ENCODE peak calls at places on chromosomes 1 and 21, in nine cellular contexts. One of them, this sample, is unnamed.
A peak's percentile ranks its signal among the peaks of the same experiment; 100 is the strongest.

GRCh38 chr1:154955039-154955717 is 721 bp downstream of the PBXIP1 start:
- DNase-seq in MM.1S: peak; percentile 100
- DNase-seq in colonic mucosa: peak; percentile 63
- DNase-seq in HFF-Myc: no peak
- DNase-seq in fibroblast of pulmonary artery: peak; percentile 88
- DNase-seq in PC-3: no peak
- DNase-seq in fibroblast of lung: peak; percentile 68
- DNase-seq in nephron progenitor cell: peak; percentile 50
- DNase-seq in neural crest cell: no peak
- DNase-seq in this sample: no peak

GRCh38 chr1:243982451-243983018 is 68.5 kb upstream of the ZBTB18 start:
- DNase-seq in MM.1S: no peak
- DNase-seq in colonic mucosa: no peak
- DNase-seq in HFF-Myc: no peak
- DNase-seq in fibroblast of pulmonary artery: peak; percentile 6
- DNase-seq in PC-3: no peak
- DNase-seq in fibroblast of lung: no peak
- DNase-seq in nephron progenitor cell: no peak
- DNase-seq in neural crest cell: no peak
- DNase-seq in this sample: no peak

GRCh38 chr1:35590476-35591040 is 17.4 kb downstream of the TFAP2E start:
- DNase-seq in MM.1S: no peak
- DNase-seq in colonic mucosa: no peak
- DNase-seq in HFF-Myc: no peak
- DNase-seq in fibroblast of pulmonary artery: no peak
- DNase-seq in PC-3: no peak
- DNase-seq in fibroblast of lung: no peak
- DNase-seq in nephron progenitor cell: no peak
- DNase-seq in neural crest cell: no peak
- DNase-seq in this sample: no peak

GRCh38 chr1:23551849-23552248 is 7.5 kb downstream of the ID3 start:
- DNase-seq in MM.1S: no peak
- DNase-seq in colonic mucosa: no peak
- DNase-seq in HFF-Myc: no peak
- DNase-seq in fibroblast of pulmonary artery: no peak
- DNase-seq in PC-3: no peak
- DNase-seq in fibroblast of lung: no peak
- DNase-seq in nephron progenitor cell: no peak
- DNase-seq in neural crest cell: no peak
- DNase-seq in this sample: no peak

GRCh38 chr1:154866995-154867795 is 2.9 kb downstream of the KCNN3 start:
- DNase-seq in MM.1S: no peak
- DNase-seq in colonic mucosa: no peak
- DNase-seq in HFF-Myc: no peak
- DNase-seq in fibroblast of pulmonary artery: peak; percentile 74
- DNase-seq in PC-3: peak; percentile 79
- DNase-seq in fibroblast of lung: peak; percentile 24
- DNase-seq in nephron progenitor cell: no peak
- DNase-seq in neural crest cell: no peak
- DNase-seq in this sample: no peak

GRCh38 chr1:32701951-32702598 is 495 bp downstream of the SYNC start:
- DNase-seq in MM.1S: no peak
- DNase-seq in colonic mucosa: peak; percentile 39
- DNase-seq in HFF-Myc: no peak
- DNase-seq in fibroblast of pulmonary artery: no peak
- DNase-seq in PC-3: peak; percentile 19
- DNase-seq in fibroblast of lung: peak; percentile 29
- DNase-seq in nephron progenitor cell: no peak
- DNase-seq in neural crest cell: no peak
- DNase-seq in this sample: no peak

GRCh38 chr21:42747267-42747701 is 93.9 kb downstream of the PDE9A start:
- DNase-seq in MM.1S: no peak
- DNase-seq in colonic mucosa: no peak
- DNase-seq in HFF-Myc: no peak
- DNase-seq in fibroblast of pulmonary artery: no peak
- DNase-seq in PC-3: no peak
- DNase-seq in fibroblast of lung: no peak
- DNase-seq in nephron progenitor cell: no peak
- DNase-seq in neural crest cell: no peak
- DNase-seq in this sample: no peak

GRCh38 chr1:205182930-205183329 is 28.6 kb downstream of the DSTYK start:
- DNase-seq in MM.1S: no peak
- DNase-seq in colonic mucosa: no peak
- DNase-seq in HFF-Myc: no peak
- DNase-seq in fibroblast of pulmonary artery: no peak
- DNase-seq in PC-3: no peak
- DNase-seq in fibroblast of lung: no peak
- DNase-seq in nephron progenitor cell: no peak
- DNase-seq in neural crest cell: no peak
- DNase-seq in this sample: no peak

GRCh38 chr1:6771568-6771825 is 13.8 kb upstream of the CAMTA1 start:
- DNase-seq in MM.1S: no peak
- DNase-seq in colonic mucosa: no peak
- DNase-seq in HFF-Myc: no peak
- DNase-seq in fibroblast of pulmonary artery: no peak
- DNase-seq in PC-3: no peak
- DNase-seq in fibroblast of lung: no peak
- DNase-seq in nephron progenitor cell: no peak
- DNase-seq in neural crest cell: no peak
- DNase-seq in this sample: no peak

DNA sequence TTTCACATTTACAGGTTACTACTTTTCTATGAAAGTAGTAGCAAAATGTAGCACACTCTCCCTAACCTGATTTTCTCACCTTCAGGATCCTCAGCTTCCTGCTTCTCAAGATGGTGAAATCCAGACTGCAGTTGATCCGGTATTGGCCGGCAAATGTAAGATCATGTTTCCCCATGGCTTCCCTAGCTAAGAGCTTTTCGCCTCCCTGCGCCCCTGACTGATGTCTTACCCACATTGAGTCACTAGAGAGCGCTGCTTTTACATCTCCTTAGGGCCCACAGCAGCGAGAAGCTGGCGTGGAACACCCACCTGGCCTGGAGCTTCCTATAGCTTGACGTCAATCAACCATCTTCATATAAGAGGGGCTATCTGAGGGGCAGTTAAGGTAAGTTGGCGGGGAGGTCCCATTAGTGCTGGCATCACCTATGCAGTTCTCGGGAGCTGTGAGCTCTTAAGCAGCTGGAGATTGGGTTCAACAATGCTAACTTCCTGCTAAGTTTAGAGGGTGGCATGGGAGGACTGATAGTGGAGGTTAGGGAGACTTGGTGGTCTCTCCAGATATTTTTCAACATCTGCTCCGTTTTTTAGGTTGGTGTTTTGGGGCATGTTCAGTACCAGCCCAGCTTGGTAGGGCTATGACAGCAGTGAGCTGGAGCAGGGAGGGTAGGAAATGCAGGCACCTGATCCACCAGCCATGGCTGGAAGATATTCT is 5.5 kb downstream of the PTPN7 start:
- DNase-seq in MM.1S: peak; percentile 46
- DNase-seq in colonic mucosa: peak; percentile 55
- DNase-seq in HFF-Myc: peak; percentile 38
- DNase-seq in fibroblast of pulmonary artery: peak; percentile 76
- DNase-seq in PC-3: peak; percentile 33
- DNase-seq in fibroblast of lung: peak; percentile 76
- DNase-seq in nephron progenitor cell: peak; percentile 67
- DNase-seq in neural crest cell: peak; percentile 41
- DNase-seq in this sample: peak; percentile 32
- TF ChIP-seq CTCF in MM.1S: peak; percentile 57
- TF ChIP-seq CTCF in colonic mucosa: no peak
- TF ChIP-seq CTCF in HFF-Myc: peak; percentile 57
- TF ChIP-seq CTCF in fibroblast of pulmonary artery: peak; percentile 66
- TF ChIP-seq CTCF in PC-3: peak; percentile 39
- TF ChIP-seq CTCF in fibroblast of lung: peak; percentile 45
- TF ChIP-seq CTCF in nephron progenitor cell: peak; percentile 62
- TF ChIP-seq CTCF in neural crest cell: peak; percentile 53
- TF ChIP-seq CTCF in this sample: peak; percentile 64

GRCh38 chr1:27724961-27725373 is 794 bp upstream of the FAM76A start:
- DNase-seq in MM.1S: no peak
- DNase-seq in colonic mucosa: peak; percentile 34
- DNase-seq in HFF-Myc: no peak
- DNase-seq in fibroblast of pulmonary artery: peak; percentile 6
- DNase-seq in PC-3: no peak
- DNase-seq in fibroblast of lung: peak; percentile 2
- DNase-seq in nephron progenitor cell: peak; percentile 12
- DNase-seq in neural crest cell: peak; percentile 9
- DNase-seq in this sample: no peak

GRCh38 chr1:27726173-27726793 is 522 bp downstream of the FAM76A start:
- DNase-seq in MM.1S: peak; percentile 63
- DNase-seq in colonic mucosa: peak; percentile 56
- DNase-seq in HFF-Myc: no peak
- DNase-seq in fibroblast of pulmonary artery: peak; percentile 46
- DNase-seq in PC-3: peak; percentile 28
- DNase-seq in fibroblast of lung: peak; percentile 23
- DNase-seq in nephron progenitor cell: peak; percentile 66
- DNase-seq in neural crest cell: peak; percentile 45
- DNase-seq in this sample: peak; percentile 41

GRCh38 chr1:27727126-27727525 is 1.4 kb downstream of the FAM76A start:
- DNase-seq in MM.1S: no peak
- DNase-seq in colonic mucosa: no peak
- DNase-seq in HFF-Myc: no peak
- DNase-seq in fibroblast of pulmonary artery: peak; percentile 49
- DNase-seq in PC-3: peak; percentile 17
- DNase-seq in fibroblast of lung: peak; percentile 41
- DNase-seq in nephron progenitor cell: no peak
- DNase-seq in neural crest cell: no peak
- DNase-seq in this sample: no peak

DNA sequence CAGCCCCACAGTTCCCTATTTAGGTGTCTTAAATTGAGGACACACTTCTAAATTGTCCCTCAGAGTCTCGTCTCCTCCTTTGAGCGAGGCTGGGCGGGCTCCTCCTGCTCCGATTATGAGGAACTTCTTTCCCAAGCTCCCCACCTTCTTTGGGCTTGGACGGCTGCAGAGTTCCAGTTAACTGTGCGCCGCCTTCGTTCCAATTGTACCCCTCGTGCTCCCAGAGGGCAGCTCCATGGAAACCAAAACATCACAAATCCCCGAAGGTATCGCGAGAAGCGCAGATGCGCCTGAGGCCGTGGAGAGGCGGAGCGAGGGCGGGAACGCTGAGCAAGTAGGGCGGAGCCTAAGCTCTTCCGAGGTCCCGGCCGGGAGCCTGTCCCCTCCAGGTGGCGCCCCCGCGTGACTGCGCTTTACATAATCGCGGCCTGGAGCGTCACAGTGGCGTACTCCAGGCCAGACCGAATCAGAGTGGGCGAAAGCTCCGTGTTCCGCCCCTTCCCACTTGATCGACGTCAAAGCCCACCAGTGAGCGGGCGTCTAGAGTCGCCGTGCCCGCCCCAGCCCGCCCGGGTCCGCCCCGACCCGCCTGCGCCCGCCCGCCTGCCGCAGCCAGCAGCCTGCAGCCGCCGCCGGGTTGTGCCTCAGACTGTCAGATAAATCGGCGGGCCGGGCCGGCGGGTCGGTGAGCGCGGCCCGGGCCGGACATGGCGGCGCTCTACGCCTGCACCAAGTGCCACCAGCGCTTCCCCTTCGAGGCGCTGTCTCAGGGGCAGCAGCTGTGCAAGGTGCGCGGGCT is at the start of gene FAM76A:
- DNase-seq in MM.1S: peak; percentile 99
- DNase-seq in colonic mucosa: peak; percentile 99
- DNase-seq in HFF-Myc: peak; percentile 98
- DNase-seq in fibroblast of pulmonary artery: peak; percentile 100
- DNase-seq in PC-3: peak; percentile 99
- DNase-seq in fibroblast of lung: peak; percentile 99
- DNase-seq in nephron progenitor cell: peak; percentile 99
- DNase-seq in neural crest cell: peak; percentile 100
- DNase-seq in this sample: peak; percentile 99
- TF ChIP-seq CTCF in MM.1S: peak; percentile 52
- TF ChIP-seq CTCF in colonic mucosa: peak; percentile 48
- TF ChIP-seq CTCF in HFF-Myc: peak; percentile 54
- TF ChIP-seq CTCF in fibroblast of pulmonary artery: peak; percentile 19
- TF ChIP-seq CTCF in PC-3: peak; percentile 58
- TF ChIP-seq CTCF in fibroblast of lung: no peak
- TF ChIP-seq CTCF in nephron progenitor cell: peak; percentile 31
- TF ChIP-seq CTCF in neural crest cell: no peak
- TF ChIP-seq CTCF in this sample: peak; percentile 62

DNA sequence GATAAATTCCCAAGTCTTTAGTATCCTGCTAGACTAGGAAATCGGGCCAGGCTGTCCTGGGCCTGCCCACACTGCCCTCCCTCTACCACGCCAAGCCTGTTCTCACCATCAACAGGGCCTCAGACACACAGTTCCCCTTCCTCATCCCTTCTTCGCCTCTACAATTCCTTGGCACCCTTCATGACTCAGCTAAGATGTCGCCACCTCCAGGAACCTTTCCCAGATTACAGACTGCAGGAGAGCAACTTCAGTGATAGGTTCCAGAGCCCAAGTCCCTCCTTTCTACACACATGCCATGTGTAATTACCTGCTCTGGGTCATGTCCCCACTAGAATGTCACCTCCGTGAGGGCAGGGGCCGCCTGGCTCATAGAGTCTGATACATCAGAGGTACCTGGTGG is 3.3 kb downstream of the RIMS3 start:
- DNase-seq in MM.1S: no peak
- DNase-seq in colonic mucosa: no peak
- DNase-seq in HFF-Myc: no peak
- DNase-seq in fibroblast of pulmonary artery: no peak
- DNase-seq in PC-3: no peak
- DNase-seq in fibroblast of lung: no peak
- DNase-seq in nephron progenitor cell: no peak
- DNase-seq in neural crest cell: no peak
- DNase-seq in this sample: no peak
- TF ChIP-seq CTCF in MM.1S: no peak
- TF ChIP-seq CTCF in colonic mucosa: no peak
- TF ChIP-seq CTCF in HFF-Myc: no peak
- TF ChIP-seq CTCF in fibroblast of pulmonary artery: no peak
- TF ChIP-seq CTCF in PC-3: no peak
- TF ChIP-seq CTCF in fibroblast of lung: no peak
- TF ChIP-seq CTCF in nephron progenitor cell: no peak
- TF ChIP-seq CTCF in neural crest cell: no peak
- TF ChIP-seq CTCF in this sample: no peak

GRCh38 chr1:9294910-9295636 is 2.4 kb downstream of the SPSB1 start:
- DNase-seq in MM.1S: peak; percentile 78
- DNase-seq in colonic mucosa: peak; percentile 51
- DNase-seq in HFF-Myc: no peak
- DNase-seq in fibroblast of pulmonary artery: peak; percentile 73
- DNase-seq in PC-3: peak; percentile 31
- DNase-seq in fibroblast of lung: peak; percentile 83
- DNase-seq in nephron progenitor cell: no peak
- DNase-seq in neural crest cell: no peak
- DNase-seq in this sample: no peak

GRCh38 chr1:9293241-9293511 is 482 bp downstream of the SPSB1 start:
- DNase-seq in MM.1S: no peak
- DNase-seq in colonic mucosa: no peak
- DNase-seq in HFF-Myc: no peak
- DNase-seq in fibroblast of pulmonary artery: no peak
- DNase-seq in PC-3: no peak
- DNase-seq in fibroblast of lung: no peak
- DNase-seq in nephron progenitor cell: no peak
- DNase-seq in neural crest cell: no peak
- DNase-seq in this sample: no peak

GRCh38 chr1:9295884-9296283 is 3.2 kb downstream of the SPSB1 start:
- DNase-seq in MM.1S: no peak
- DNase-seq in colonic mucosa: no peak
- DNase-seq in HFF-Myc: no peak
- DNase-seq in fibroblast of pulmonary artery: no peak
- DNase-seq in PC-3: no peak
- DNase-seq in fibroblast of lung: no peak
- DNase-seq in nephron progenitor cell: no peak
- DNase-seq in neural crest cell: no peak
- DNase-seq in this sample: no peak

GRCh38 chr1:9293512-9294439 is 1.1 kb downstream of the SPSB1 start:
- DNase-seq in MM.1S: peak; percentile 22
- DNase-seq in colonic mucosa: peak; percentile 49
- DNase-seq in HFF-Myc: no peak
- DNase-seq in fibroblast of pulmonary artery: peak; percentile 49
- DNase-seq in PC-3: peak; percentile 12
- DNase-seq in fibroblast of lung: peak; percentile 64
- DNase-seq in nephron progenitor cell: peak; percentile 53
- DNase-seq in neural crest cell: no peak
- DNase-seq in this sample: peak; percentile 34

GRCh38 chr1:9294440-9294773 is 1.7 kb downstream of the SPSB1 start:
- DNase-seq in MM.1S: no peak
- DNase-seq in colonic mucosa: no peak
- DNase-seq in HFF-Myc: no peak
- DNase-seq in fibroblast of pulmonary artery: peak; percentile 63
- DNase-seq in PC-3: peak; percentile 91
- DNase-seq in fibroblast of lung: peak; percentile 75
- DNase-seq in nephron progenitor cell: no peak
- DNase-seq in neural crest cell: no peak
- DNase-seq in this sample: no peak
- TF ChIP-seq CTCF in MM.1S: no peak
- TF ChIP-seq CTCF in colonic mucosa: no peak
- TF ChIP-seq CTCF in HFF-Myc: no peak
- TF ChIP-seq CTCF in fibroblast of pulmonary artery: no peak
- TF ChIP-seq CTCF in PC-3: no peak
- TF ChIP-seq CTCF in fibroblast of lung: no peak
- TF ChIP-seq CTCF in nephron progenitor cell: no peak
- TF ChIP-seq CTCF in neural crest cell: no peak
- TF ChIP-seq CTCF in this sample: no peak